ENCODE peak calls at places on chromosome 20, in four cellular contexts. M, F, O and Q are unnamed samples. For H3K36me3 and H3K27me3, the result is how much of the 10 kb centered on the place peaks cover.

GRCh38 chr20:51510961-51511360 is 31.6 kb downstream of the NFATC2 start:
- DNase-seq in M (no peak), F (no peak), O (no peak), Q (no peak)

GRCh38 chr20:58086763-58087566 is 141.5 kb downstream of the ANKRD60 start:
- DNase-seq in M (peak), F (peak), O (no peak), Q (peak)

GRCh38 chr20:54573838-54574237 is 98.4 kb downstream of the DOK5 start:
- DNase-seq in F (no peak), O (no peak), M (no peak), Q (no peak)

GRCh38 chr20:46558511-46558959 is 8.1 kb upstream of the OCSTAMP start:
- DNase-seq in F (peak), O (no peak), M (no peak), Q (no peak)

GRCh38 chr20:9286501-9286900 is 217.6 kb downstream of the PLCB4 start:
- DNase-seq in M (no peak), O (no peak), F (peak), Q (no peak)

GRCh38 chr20:50038574-50038991 is 55.8 kb downstream of the SNAI1 start:
- DNase-seq in F (no peak), M (no peak), O (no peak), Q (peak)

GRCh38 chr20:46828471-46828870 is 66.2 kb upstream of the EYA2 start:
- DNase-seq in O (no peak), M (no peak), F (peak), Q (no peak)

GRCh38 chr20:46898433-46898832 is 3.8 kb downstream of the EYA2 start:
- DNase-seq in O (no peak), F (no peak), M (no peak), Q (no peak)

GRCh38 chr20:16944753-16945152 is 196.6 kb downstream of the OTOR start:
- DNase-seq in F (no peak), O (no peak), M (no peak), Q (no peak)

GRCh38 chr20:549720-550496 is 6.3 kb upstream of the CSNK2A1 start:
- DNase-seq in M (no peak), O (no peak), F (no peak), Q (no peak)

GRCh38 chr20:46681032-46681854 is 8.0 kb downstream of the TP53RK start:
- DNase-seq in M (no peak), O (peak), F (peak), Q (peak)

GRCh38 chr20:33332905-33333456 is 50.0 kb downstream of the BPIFB1 start:
- DNase-seq in O (no peak), M (no peak), F (no peak), Q (no peak)

GRCh38 chr20:17843246-17844132 is 125.1 kb downstream of the SNX5 start:
- DNase-seq in O (no peak), M (peak), F (peak), Q (no peak)

GRCh38 chr20:52425253-52425652 is 233.7 kb upstream of the ZFP64 start:
- DNase-seq in M (no peak), F (no peak), O (no peak), Q (no peak)

GRCh38 chr20:54624701-54625472 is 149.5 kb downstream of the DOK5 start:
- DNase-seq in M (no peak), O (no peak), F (no peak), Q (peak)

GRCh38 chr20:50828363-50829136 is 33.7 kb downstream of the BCAS4 start:
- DNase-seq in O (no peak), F (no peak), M (no peak), Q (no peak)

GRCh38 chr20:58048096-58048702 is 180.3 kb downstream of the ANKRD60 start:
- DNase-seq in O (peak), M (no peak), F (peak), Q (peak)

GRCh38 chr20:54860716-54861115 is 385.3 kb downstream of the DOK5 start:
- DNase-seq in O (no peak), M (no peak), F (no peak), Q (no peak)

GRCh38 chr20:1041845-1042390 is 39.8 kb upstream of the RSPO4 start:
- DNase-seq in M (no peak), O (no peak), F (no peak), Q (no peak)

GRCh38 chr20:19832875-19833274 is 74.8 kb downstream of the RIN2 start:
- DNase-seq in F (no peak), M (no peak), O (no peak), Q (no peak)

GRCh38 chr20:19833395-19833794 is 75.3 kb downstream of the RIN2 start:
- DNase-seq in F (no peak), M (no peak), O (no peak), Q (no peak)

GRCh38 chr20:19827818-19828217 is 69.8 kb downstream of the RIN2 start:
- DNase-seq in M (no peak), O (peak), F (no peak), Q (no peak)

GRCh38 chr20:19828233-19828632 is 70.2 kb downstream of the RIN2 start:
- DNase-seq in F (peak), M (peak), O (peak), Q (no peak)

DNA sequence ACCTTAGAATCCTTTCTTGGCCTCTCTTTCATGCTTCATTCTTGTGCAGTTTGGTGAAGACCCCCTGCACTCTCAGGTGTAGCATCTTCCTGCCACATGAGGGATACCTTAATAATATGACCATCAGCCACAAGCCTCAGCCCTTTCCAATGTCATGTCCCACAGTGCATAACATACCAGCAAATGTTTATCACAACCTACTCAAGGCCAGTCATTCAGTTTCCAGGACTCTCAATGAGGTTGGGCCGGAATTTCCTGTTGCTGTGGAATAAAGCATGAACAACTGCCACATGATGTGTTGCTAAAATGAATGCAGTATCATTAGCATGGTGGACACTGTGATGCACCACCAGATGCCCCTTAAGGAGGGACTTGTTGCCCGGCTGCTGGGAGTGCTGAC is 72.3 kb downstream of the RIN2 start:
- DNase-seq in F (peak), M (no peak), O (no peak), Q (no peak)
- H3K36me3 ChIP-seq in F (under half), M (under half), O (under half), Q (under half)

GRCh38 chr20:5270608-5271007 is 46.1 kb downstream of the PROKR2 start:
- DNase-seq in O (no peak), M (no peak), F (no peak), Q (peak)
- H3K4me3 ChIP-seq in O (no peak), M (no peak), F (no peak), Q (no peak)

GRCh38 chr20:22576733-22577514 is 7.4 kb downstream of the FOXA2 start:
- DNase-seq in M (no peak), O (no peak), F (no peak), Q (no peak)

GRCh38 chr20:22574545-22575086 is 9.8 kb downstream of the FOXA2 start:
- DNase-seq in M (no peak), F (no peak), O (no peak), Q (no peak)

GRCh38 chr20:22576273-22576672 is 8.1 kb downstream of the FOXA2 start:
- DNase-seq in F (no peak), O (no peak), M (no peak), Q (no peak)

GRCh38 chr20:22575737-22576136 is 8.6 kb downstream of the FOXA2 start:
- DNase-seq in M (no peak), O (no peak), F (no peak), Q (no peak)

DNA sequence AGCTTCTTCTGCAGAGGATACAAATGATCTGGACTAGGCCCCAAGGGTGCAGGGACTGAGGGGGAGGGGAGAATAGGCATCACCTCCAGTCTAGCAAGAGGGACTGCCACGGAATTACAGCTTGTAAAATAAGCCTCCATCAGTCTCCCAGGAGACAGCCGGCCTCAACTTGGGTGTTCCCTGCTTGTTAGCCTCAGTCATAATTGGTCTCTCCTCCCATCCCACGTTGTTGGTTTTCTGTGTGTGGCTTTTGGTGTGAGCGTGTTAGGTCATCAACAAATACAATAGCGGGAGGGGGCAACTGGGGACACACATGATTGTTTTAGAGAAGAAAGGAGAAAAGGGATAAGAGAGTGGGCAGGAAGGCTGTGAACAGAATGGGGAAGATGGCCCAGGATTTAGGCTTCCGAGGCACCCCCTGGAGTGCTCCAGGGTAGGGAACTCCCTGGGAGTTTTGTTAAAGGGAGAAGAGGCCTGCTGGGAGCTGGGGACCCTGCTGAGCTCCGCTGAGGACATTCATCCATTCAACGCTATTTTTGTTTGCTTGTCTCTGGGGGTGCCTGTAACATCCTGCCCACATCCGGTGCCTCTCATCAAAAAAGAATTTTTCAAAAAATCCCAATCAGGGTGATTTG is 9.2 kb downstream of the FOXA2 start:
- DNase-seq in O (no peak), F (no peak), M (no peak), Q (no peak)
- H3K27me3 ChIP-seq in O (under half), F (half or more), M (under half), Q (half or more)

GRCh38 chr20:41089555-41089954 is 47.8 kb upstream of the PLCG1 start:
- DNase-seq in F (no peak), O (no peak), M (no peak), Q (no peak)
- H3K36me3 ChIP-seq in F (half or more), O (under half), M (half or more), Q (under half)

DNA sequence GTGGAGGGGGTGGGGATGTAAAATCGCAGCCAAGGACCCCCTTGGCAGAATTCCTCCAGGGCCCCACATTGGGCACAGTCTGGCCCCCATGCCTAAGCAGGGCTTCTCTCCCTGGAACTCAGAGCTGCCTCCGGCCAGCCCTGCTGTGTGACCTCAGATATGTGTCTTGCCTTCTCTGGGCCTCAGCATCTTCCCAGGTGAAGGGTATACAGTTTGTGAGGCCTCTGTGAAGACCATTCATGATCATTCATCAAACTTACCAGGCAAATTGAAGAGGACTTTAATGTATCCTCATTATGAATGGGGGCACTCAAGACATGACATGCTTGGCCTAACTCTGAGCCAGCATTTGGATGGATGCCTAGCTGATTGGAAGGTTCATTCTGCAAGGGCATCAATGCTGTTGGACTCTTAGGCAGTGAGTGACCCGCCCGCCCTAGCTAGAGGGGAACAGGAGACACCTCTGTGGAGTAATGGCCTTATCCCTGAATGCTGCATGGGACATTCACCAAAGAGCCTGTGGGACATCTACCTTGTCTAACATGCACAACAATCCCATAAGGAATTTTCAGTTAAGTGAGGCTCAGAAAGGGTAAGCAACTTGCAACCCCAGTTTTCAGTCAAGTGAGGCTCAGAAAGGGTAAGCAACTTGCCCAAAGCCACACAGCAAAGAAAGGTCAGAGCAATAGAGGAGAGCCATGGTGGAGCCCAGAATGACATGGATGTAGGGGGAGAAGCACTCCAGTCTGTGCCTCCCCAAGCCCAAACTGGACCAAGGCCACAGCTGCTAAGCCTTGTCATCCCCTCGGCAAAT is 533 bp downstream of the CCN5 start:
- DNase-seq in O (no peak), F (no peak), M (no peak), Q (no peak)
- H3K4me3 ChIP-seq in O (no peak), F (no peak), M (no peak), Q (no peak)

GRCh38 chr20:62689861-62690644 is 18.6 kb upstream of the NTSR1 start:
- DNase-seq in M (no peak), O (no peak), F (no peak), Q (no peak)

GRCh38 chr20:62693523-62693922 is 15.1 kb upstream of the NTSR1 start:
- DNase-seq in O (no peak), M (no peak), F (no peak), Q (no peak)

GRCh38 chr20:62694106-62694505 is 14.5 kb upstream of the NTSR1 start:
- DNase-seq in F (no peak), O (no peak), M (no peak), Q (no peak)

GRCh38 chr20:62691485-62691884 is 17.2 kb upstream of the NTSR1 start:
- DNase-seq in O (no peak), M (no peak), F (no peak), Q (no peak)

DNA sequence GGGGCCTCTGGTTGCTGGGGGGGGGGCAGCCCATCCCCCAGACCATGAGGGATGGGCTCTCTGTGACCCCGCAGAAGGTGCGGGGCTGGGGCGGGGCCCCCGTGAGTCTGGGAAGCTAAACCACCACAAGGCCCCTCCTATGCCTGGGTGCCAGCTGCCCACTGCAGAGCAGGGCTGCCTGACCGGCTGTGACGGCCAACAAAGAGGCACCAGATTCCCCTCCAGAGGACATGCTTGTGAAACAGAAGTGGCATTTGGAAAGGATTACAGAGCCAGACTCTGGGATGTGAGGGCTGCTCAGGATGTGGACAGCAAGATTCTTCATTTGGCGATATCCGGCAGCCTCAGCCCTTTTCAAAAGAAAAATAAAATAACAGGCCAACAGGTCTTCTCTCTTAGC is 16.5 kb upstream of the NTSR1 start:
- DNase-seq in M (no peak), O (no peak), F (no peak), Q (no peak)
- H3K27me3 ChIP-seq in M (under half), O (half or more), F (under half), Q (under half)